ENCODE peak calls at places on chromosome 3, in four cellular contexts. A is GM19239, V is retinal pigment epithelial cell, M is AG04450. I is an unnamed sample.

GRCh38 chr3:123781571-123782275 is 102.4 kb downstream of the MYLK start:
- DNase-seq in A (no peak), V (no peak), M (peak), I (no peak)

GRCh38 chr3:14235003-14235876 is 56.6 kb downstream of the LSM3 start:
- DNase-seq in A (no peak), V (no peak), M (no peak), I (no peak)

GRCh38 chr3:135801018-135801417 is 164.5 kb upstream of the PPP2R3A start:
- DNase-seq in A (no peak), V (no peak), M (no peak), I (no peak)

GRCh38 chr3:98731138-98731537 is 32.0 kb upstream of the ST3GAL6 start:
- DNase-seq in A (no peak), V (no peak), M (no peak), I (no peak)

GRCh38 chr3:56761887-56762605 is 39.7 kb downstream of the ARHGEF3 start:
- DNase-seq in A (no peak), V (no peak), M (no peak), I (no peak)

GRCh38 chr3:77460326-77460725 is 420.4 kb downstream of the ROBO2 start:
- DNase-seq in A (no peak), V (no peak), M (no peak), I (no peak)

GRCh38 chr3:129195731-129196256 is 12.1 kb upstream of the CNBP start:
- DNase-seq in A (no peak), V (peak), M (peak), I (no peak)

GRCh38 chr3:37800022-37800493 is 61.6 kb upstream of the CTDSPL start:
- DNase-seq in A (no peak), V (no peak), M (no peak), I (no peak)

GRCh38 chr3:42843730-42844713 is 31.7 kb downstream of the CYP8B1 start:
- DNase-seq in A (no peak), V (no peak), M (no peak), I (no peak)

GRCh38 chr3:146715176-146715575 is 110.0 kb upstream of the PLSCR5 start:
- DNase-seq in A (no peak), V (peak), M (no peak), I (no peak)

GRCh38 chr3:107285197-107285596 is 92.0 kb upstream of the CCDC54 start:
- DNase-seq in A (no peak), V (no peak), M (no peak), I (no peak)

GRCh38 chr3:41267975-41268640 is 68.8 kb downstream of the CTNNB1 start:
- DNase-seq in A (no peak), V (peak), M (peak), I (no peak)

GRCh38 chr3:24614353-24614752 is 119.7 kb upstream of the THRB start:
- DNase-seq in A (no peak), V (no peak), M (no peak), I (no peak)

GRCh38 chr3:112409061-112409460 is 76.1 kb downstream of the CD200 start:
- DNase-seq in A (no peak), V (no peak), M (no peak), I (no peak)

GRCh38 chr3:16455001-16455400 is 58.5 kb downstream of the RFTN1 start:
- DNase-seq in A (no peak), V (peak), M (no peak), I (no peak)

GRCh38 chr3:171204942-171205341 is 178.4 kb upstream of the SLC2A2 start:
- DNase-seq in A (no peak), V (no peak), M (no peak), I (no peak)

GRCh38 chr3:129587061-129587460 is 19.4 kb downstream of the PLXND1 start:
- DNase-seq in A (no peak), V (no peak), M (no peak), I (no peak)

GRCh38 chr3:39216176-39216790 is 23.9 kb upstream of the XIRP1 start:
- DNase-seq in A (peak), V (no peak), M (no peak), I (peak)

GRCh38 chr3:14361068-14361677 is 41.2 kb upstream of the SLC6A6 start:
- DNase-seq in A (no peak), V (no peak), M (no peak), I (no peak)

GRCh38 chr3:48543271-48543866 is 13.2 kb downstream of the PFKFB4 start:
- DNase-seq in A (no peak), V (no peak), M (no peak), I (no peak)

GRCh38 chr3:141050913-141051632 is at the start of gene SPSB4:
- DNase-seq in A (no peak), V (peak), M (no peak), I (peak)

GRCh38 chr3:111252795-111253194 is 181.2 kb downstream of the NECTIN3 start:
- DNase-seq in A (no peak), V (no peak), M (no peak), I (no peak)

GRCh38 chr3:134869153-134869726 is 74.2 kb downstream of the EPHB1 start:
- DNase-seq in A (no peak), V (no peak), M (no peak), I (no peak)

GRCh38 chr3:64741344-64741743 is 53.5 kb upstream of the ADAMTS9 start:
- DNase-seq in A (no peak), V (no peak), M (no peak), I (no peak)

GRCh38 chr3:50089603-50089945 is 855 bp downstream of the RBM5 start:
- DNase-seq in A (no peak), V (no peak), M (no peak), I (peak)

GRCh38 chr3:56829543-56829942 is 27.8 kb upstream of the ARHGEF3 start:
- DNase-seq in A (no peak), V (no peak), M (no peak), I (no peak)

GRCh38 chr3:165614332-165614731 is 222.9 kb downstream of the BCHE start:
- DNase-seq in A (no peak), V (no peak), M (no peak), I (no peak)

GRCh38 chr3:99699841-99700240 is 61.4 kb downstream of the COL8A1 start:
- DNase-seq in A (no peak), V (peak), M (no peak), I (no peak)

GRCh38 chr3:133408961-133409360 is 9.1 kb downstream of the BFSP2 start:
- DNase-seq in A (no peak), V (no peak), M (no peak), I (no peak)

GRCh38 chr3:82973810-82974209 is 1212.4 kb upstream of the GBE1 start:
- DNase-seq in A (no peak), V (no peak), M (no peak), I (no peak)

GRCh38 chr3:186653984-186654383 is 11.8 kb upstream of the HRG start:
- DNase-seq in A (no peak), V (no peak), M (no peak), I (no peak)

GRCh38 chr3:134618986-134619615 is 31.7 kb downstream of the KY start:
- DNase-seq in A (no peak), V (no peak), M (no peak), I (no peak)

GRCh38 chr3:116179091-116179490 is 266.2 kb downstream of the LSAMP start:
- DNase-seq in A (no peak), V (no peak), M (peak), I (no peak)

GRCh38 chr3:13064964-13065363 is 8.3 kb downstream of the IQSEC1 start:
- DNase-seq in A (no peak), V (no peak), M (no peak), I (no peak)

GRCh38 chr3:105527538-105527937 is 160.8 kb downstream of the ALCAM start:
- DNase-seq in A (no peak), V (no peak), M (no peak), I (no peak)

GRCh38 chr3:120331071-120331470 is 18.1 kb downstream of the LRRC58 start:
- DNase-seq in A (no peak), V (no peak), M (no peak), I (no peak)

GRCh38 chr3:131218196-131218595 is 163.4 kb upstream of the NUDT16 start:
- DNase-seq in A (no peak), V (no peak), M (no peak), I (no peak)

I was measured in GM13977.